ENCODE peak calls at places on chromosomes 16 and 17, in seven cellular contexts. X is keratinocyte, H is DND-41, N is transverse colon, R is activated B cell treated with CpG ODN at 0.5 μM for 24 hours, C is WTC11, M is AG04449. L is an unnamed sample.

GRCh38 chr16:81946206-81946605 is 65.1 kb downstream of the SDR42E1 start:
- DNase-seq in C (no peak), X (no peak), M (no peak), N (no peak), R (no peak), H (no peak), L (no peak)

GRCh38 chr17:13650096-13650675 is 48.5 kb upstream of the HS3ST3A1 start:
- DNase-seq in M (no peak), H (no peak), X (no peak), R (no peak), C (no peak), N (no peak), L (no peak)

GRCh38 chr17:63519116-63519881 is 3.9 kb upstream of the KCNH6 start:
- DNase-seq in C (no peak), M (no peak), N (no peak), X (no peak), R (no peak), H (no peak), L (no peak)

GRCh38 chr17:31596382-31597323 is 205.2 kb downstream of the RAB11FIP4 start:
- DNase-seq in M (peak), N (peak), R (peak), H (peak), C (no peak), X (peak), L (no peak)

GRCh38 chr17:27417596-27418365 is 38.5 kb upstream of the KSR1 start:
- DNase-seq in R (no peak), X (no peak), M (no peak), C (no peak), H (no peak), N (no peak), L (no peak)

GRCh38 chr17:32518856-32519768 is 32.3 kb downstream of the CDK5R1 start:
- DNase-seq in N (peak), H (peak), R (peak), X (peak), C (peak), M (no peak), L (peak)

GRCh38 chr16:2692251-2692947 is 10.1 kb downstream of the KCTD5 start:
- DNase-seq in X (no peak), H (no peak), R (no peak), M (no peak), N (no peak), C (no peak), L (no peak)

GRCh38 chr16:3486506-3487215 is 8.6 kb downstream of the C16orf90 start:
- DNase-seq in X (no peak), H (no peak), C (no peak), N (no peak), R (no peak), M (no peak), L (no peak)

GRCh38 chr17:50480142-50480764 is 1.6 kb downstream of the RSAD1 start:
- DNase-seq in C (no peak), H (no peak), N (no peak), M (no peak), R (no peak), X (no peak), L (no peak)

GRCh38 chr16:1523581-1524245 is 9.8 kb upstream of the TMEM204 start:
- DNase-seq in X (no peak), N (no peak), C (no peak), R (no peak), H (no peak), M (no peak), L (no peak)

GRCh38 chr17:1872976-1873375 is 43.2 kb downstream of the RPA1 start:
- DNase-seq in M (no peak), H (no peak), N (no peak), R (no peak), X (no peak), C (no peak), L (no peak)

GRCh38 chr17:7841309-7841621 is 7.2 kb downstream of the KDM6B start:
- DNase-seq in X (no peak), N (no peak), R (no peak), C (no peak), H (no peak), M (no peak), L (no peak)

GRCh38 chr17:37384560-37385160 is 8.9 kb downstream of the C17orf78 start:
- DNase-seq in X (no peak), M (no peak), N (no peak), R (no peak), C (no peak), H (no peak), L (no peak)

GRCh38 chr17:2487306-2487705 is 24.4 kb downstream of the METTL16 start:
- DNase-seq in M (no peak), X (no peak), N (no peak), C (no peak), H (no peak), R (no peak), L (no peak)

GRCh38 chr16:84029297-84030096 is 13.1 kb downstream of the SLC38A8 start:
- DNase-seq in M (no peak), X (no peak), R (no peak), C (no peak), N (no peak), H (no peak), L (no peak)

GRCh38 chr17:81295678-81296381 is 723 bp upstream of the SLC38A10 start:
- DNase-seq in N (peak), R (no peak), M (no peak), H (peak), X (no peak), C (peak), L (no peak)

GRCh38 chr17:83149761-83150251 is 70.4 kb downstream of the METRNL start:
- DNase-seq in M (no peak), H (no peak), X (no peak), R (no peak), C (no peak), N (no peak), L (no peak)

GRCh38 chr17:1312261-1312870 is 32.9 kb downstream of the TRARG1 start:
- DNase-seq in X (no peak), H (peak), N (no peak), M (no peak), R (no peak), C (peak), L (no peak)

GRCh38 chr16:77437859-77438258 is 3.0 kb upstream of the ADAMTS18 start:
- DNase-seq in M (no peak), C (no peak), H (no peak), X (no peak), R (no peak), N (no peak), L (no peak)

GRCh38 chr17:78355045-78355641 is 4.7 kb downstream of the SOCS3 start:
- DNase-seq in R (no peak), N (no peak), M (no peak), C (no peak), H (no peak), X (no peak), L (no peak)

GRCh38 chr17:78347453-78347852 is 12.4 kb downstream of the SOCS3 start:
- DNase-seq in X (no peak), R (no peak), M (no peak), N (no peak), C (no peak), H (no peak), L (no peak)

GRCh38 chr17:78349831-78350631 is 9.8 kb downstream of the SOCS3 start:
- DNase-seq in R (no peak), H (no peak), N (no peak), X (no peak), M (no peak), C (no peak), L (no peak)

GRCh38 chr17:78348055-78348745 is 11.7 kb downstream of the SOCS3 start:
- DNase-seq in C (no peak), M (no peak), H (no peak), N (no peak), X (no peak), R (no peak), L (no peak)

DNA sequence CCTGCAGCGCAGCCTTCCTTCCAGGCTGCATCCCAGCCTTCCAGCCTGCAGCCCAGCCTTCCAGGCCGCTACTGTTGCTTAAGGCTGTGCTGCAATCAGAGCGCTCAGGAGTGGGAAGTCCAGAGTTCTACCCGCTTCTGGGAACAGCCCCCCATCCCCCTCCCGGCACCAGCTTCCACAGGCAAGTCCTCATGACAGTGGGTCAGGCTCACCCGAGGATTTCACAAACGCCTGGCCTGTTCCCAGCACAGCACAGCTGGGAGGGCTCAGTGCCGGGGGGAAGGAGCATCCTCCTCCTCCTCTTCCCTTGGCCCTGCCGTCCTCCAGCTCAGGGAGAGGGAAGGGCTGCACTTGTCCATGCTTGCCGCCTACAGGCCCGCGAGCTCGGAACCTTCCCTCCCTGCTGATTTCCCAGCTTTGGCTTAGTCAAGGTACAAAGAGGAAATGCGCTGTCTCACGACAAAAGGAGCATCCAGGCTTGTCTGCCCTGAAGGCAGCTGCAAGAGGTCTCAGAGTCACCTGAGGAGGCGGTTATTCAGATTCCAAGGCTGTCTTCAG is 8.3 kb downstream of the SOCS3 start:
- DNase-seq in X (peak), H (no peak), R (no peak), M (no peak), N (peak), C (peak), L (peak)
- TF ChIP-seq CTCF in X (no peak), H (no peak), R (no peak), M (no peak), N (peak), C (no peak), L (no peak)

DNA sequence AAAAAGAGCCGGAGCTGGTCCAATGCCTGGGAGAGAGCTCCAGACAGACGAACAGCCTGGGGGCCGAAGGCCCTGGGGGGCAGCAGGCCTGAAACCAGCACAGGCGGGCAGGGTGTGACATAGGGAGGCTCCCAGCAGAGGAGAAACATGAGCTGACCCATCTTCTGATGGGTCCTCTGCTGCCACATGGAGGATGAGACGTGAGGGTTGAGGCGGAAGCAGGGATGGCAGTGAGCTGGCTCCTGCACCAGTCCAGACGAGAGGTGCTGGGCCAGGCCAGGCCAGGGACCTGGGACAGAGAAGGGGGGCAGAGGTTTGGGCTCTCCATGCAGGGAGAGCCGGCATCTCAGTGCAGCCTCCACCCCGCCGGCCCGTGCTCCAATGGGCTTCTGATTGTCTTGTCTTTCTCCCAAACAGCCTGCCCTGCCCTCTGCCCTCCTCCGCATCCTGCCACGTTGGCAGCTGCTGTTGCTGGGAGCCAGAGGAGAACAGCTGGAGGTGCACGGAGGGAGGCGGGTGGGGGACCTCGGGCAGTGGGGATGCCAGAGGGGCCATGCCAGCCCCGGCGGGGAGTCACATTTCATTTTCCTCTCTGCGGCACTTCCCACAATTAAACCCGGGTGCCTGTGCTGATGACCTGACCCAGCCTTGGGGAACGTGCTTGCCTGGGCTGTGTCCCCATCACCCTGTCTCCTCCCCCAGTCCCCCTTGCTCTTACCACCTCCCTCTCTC is 139.0 kb upstream of the GSE1 start:
- DNase-seq in X (no peak), R (no peak), M (no peak), C (no peak), N (no peak), H (no peak), L (no peak)
- TF ChIP-seq CTCF in X (no peak), R (no peak), M (no peak), C (no peak), N (no peak), H (no peak), L (no peak)

GRCh38 chr16:70697601-70698170 is 11.8 kb upstream of the MTSS2 start:
- DNase-seq in C (no peak), X (no peak), H (no peak), M (no peak), R (no peak), N (no peak), L (no peak)
- TF ChIP-seq CTCF in C (no peak), X (no peak), H (no peak), M (peak), R (no peak), N (no peak), L (no peak)

DNA sequence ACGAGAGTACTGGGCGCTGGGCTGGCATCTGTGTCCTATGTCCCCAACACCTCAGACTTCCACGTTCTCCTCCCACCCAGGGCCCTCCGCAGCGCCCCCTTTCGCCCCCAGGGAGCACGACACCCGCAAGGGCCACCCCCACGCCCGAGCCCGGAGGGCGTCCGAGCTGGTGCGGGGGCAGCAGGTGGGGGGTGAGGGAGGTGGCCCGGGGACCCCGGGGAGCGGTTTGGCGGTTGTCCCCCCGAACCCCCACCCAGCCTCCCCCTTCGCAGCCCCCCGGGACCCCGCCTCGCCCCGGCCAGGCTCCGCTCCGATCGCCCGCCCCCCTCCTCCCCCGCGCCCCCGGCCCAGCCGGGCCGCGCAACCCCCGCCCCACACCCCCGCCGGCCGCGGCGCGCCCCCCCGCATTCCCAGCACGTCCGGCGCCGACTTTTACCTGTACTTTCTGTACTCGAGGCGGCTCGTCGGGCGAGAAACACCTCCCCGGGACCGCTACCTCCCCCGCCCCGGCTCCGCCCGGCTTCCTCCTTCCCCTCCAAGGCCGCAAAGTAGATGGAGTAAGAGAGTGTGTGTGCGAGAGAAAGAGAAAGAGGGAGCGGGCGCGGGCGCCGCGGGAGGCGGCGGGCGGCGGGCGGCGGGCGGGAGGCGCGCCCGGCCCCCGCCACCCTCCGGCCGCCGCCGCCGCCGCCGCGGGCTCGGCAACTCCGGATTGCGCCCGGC is 897 bp downstream of the CDYL2 start:
- DNase-seq in N (peak), X (no peak), R (peak), H (no peak), M (no peak), C (peak), L (peak)
- TF ChIP-seq CTCF in N (no peak), X (peak), R (no peak), H (no peak), M (peak), C (peak), L (peak)

DNA sequence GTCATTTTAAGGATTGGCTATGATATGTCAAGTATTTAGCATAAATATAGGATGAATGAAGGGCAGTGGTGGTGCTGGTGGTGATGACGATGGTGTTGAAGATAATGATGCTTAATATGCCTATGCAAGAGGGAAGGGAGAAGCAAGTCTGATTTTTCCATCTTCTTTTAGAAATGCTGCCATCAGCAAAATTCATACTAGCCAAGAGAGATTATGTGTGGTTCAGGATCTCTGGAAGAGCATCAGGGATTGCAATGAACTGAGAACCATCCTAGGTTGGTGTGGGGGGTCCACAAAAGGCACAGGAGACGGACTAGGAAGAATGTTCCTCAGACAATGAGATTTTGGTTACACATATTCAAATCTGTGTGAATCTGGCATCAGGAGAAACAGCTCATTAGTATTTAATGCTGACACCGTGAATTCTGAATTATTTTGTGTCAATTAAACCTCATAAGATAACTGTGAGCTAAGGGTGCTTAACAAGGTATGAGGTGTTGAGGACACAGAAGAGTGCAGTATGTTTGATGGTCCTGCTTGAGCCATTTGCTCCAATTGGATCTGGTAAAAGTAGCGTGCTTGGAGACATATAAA is 1120.8 kb upstream of the GOT2 start:
- DNase-seq in C (no peak), H (no peak), R (no peak), N (no peak), M (no peak), X (no peak), L (no peak)
- TF ChIP-seq CTCF in C (no peak), H (no peak), R (no peak), N (no peak), M (no peak), X (no peak), L (no peak)